ENCODE peak calls at places on chromosomes 1 and 21, in six cellular contexts. One of them, this sample, is unnamed.

GRCh38 chr1:117930484-117930883 is 945 bp downstream of the WDR3 start:
- DNase-seq in K562: peak; percentile 16
- DNase-seq in A549: no peak
- DNase-seq in stomach: no peak
- DNase-seq in upper lobe of left lung: no peak
- DNase-seq in endothelial cell of umbilical vein: peak; percentile 20
- DNase-seq in this sample: no peak

GRCh38 chr1:147539122-147539575 is 2.2 kb upstream of the BCL9 start:
- DNase-seq in stomach: no peak
- DNase-seq in endothelial cell of umbilical vein: peak; percentile 79
- DNase-seq in A549: peak; percentile 85
- DNase-seq in K562: peak; percentile 40
- DNase-seq in upper lobe of left lung: no peak
- DNase-seq in this sample: no peak

GRCh38 chr21:46188226-46189212 is 4.3 kb upstream of the SPATC1L start:
- DNase-seq in endothelial cell of umbilical vein: peak; percentile 83
- DNase-seq in A549: peak; percentile 17
- DNase-seq in upper lobe of left lung: no peak
- DNase-seq in stomach: no peak
- DNase-seq in K562: peak; percentile 92
- DNase-seq in this sample: no peak

GRCh38 chr21:34953950-34954349 is 95.2 kb downstream of the RUNX1 start:
- DNase-seq in endothelial cell of umbilical vein: no peak
- DNase-seq in A549: no peak
- DNase-seq in K562: no peak
- DNase-seq in stomach: no peak
- DNase-seq in upper lobe of left lung: no peak
- DNase-seq in this sample: peak; percentile 23

GRCh38 chr1:91552596-91552995 is 51.9 kb downstream of the CDC7 start:
- DNase-seq in K562: no peak
- DNase-seq in stomach: no peak
- DNase-seq in endothelial cell of umbilical vein: no peak
- DNase-seq in A549: no peak
- DNase-seq in upper lobe of left lung: no peak
- DNase-seq in this sample: no peak

GRCh38 chr1:210647406-210648333 is 319.0 kb downstream of the HHAT start:
- DNase-seq in K562: no peak
- DNase-seq in upper lobe of left lung: no peak
- DNase-seq in A549: no peak
- DNase-seq in stomach: no peak
- DNase-seq in endothelial cell of umbilical vein: no peak
- DNase-seq in this sample: no peak

GRCh38 chr1:159171254-159171687 is at the start of gene CADM3:
- DNase-seq in stomach: no peak
- DNase-seq in K562: no peak
- DNase-seq in A549: no peak
- DNase-seq in upper lobe of left lung: peak; percentile 76
- DNase-seq in endothelial cell of umbilical vein: no peak
- DNase-seq in this sample: no peak

GRCh38 chr1:67650061-67650460 is 34.9 kb upstream of the GADD45A start:
- DNase-seq in endothelial cell of umbilical vein: no peak
- DNase-seq in stomach: no peak
- DNase-seq in upper lobe of left lung: no peak
- DNase-seq in A549: no peak
- DNase-seq in K562: no peak
- DNase-seq in this sample: no peak

GRCh38 chr1:219876798-219877209 is 51.6 kb downstream of the SLC30A10 start:
- DNase-seq in stomach: no peak
- DNase-seq in endothelial cell of umbilical vein: no peak
- DNase-seq in upper lobe of left lung: no peak
- DNase-seq in A549: peak; percentile 36
- DNase-seq in K562: peak; percentile 85
- DNase-seq in this sample: peak; percentile 14

GRCh38 chr1:1168451-1169411 is 4.9 kb upstream of the TTLL10 start:
- DNase-seq in upper lobe of left lung: peak; percentile 77
- DNase-seq in stomach: no peak
- DNase-seq in K562: no peak
- DNase-seq in A549: no peak
- DNase-seq in endothelial cell of umbilical vein: no peak
- DNase-seq in this sample: no peak

GRCh38 chr1:36199934-36200741 is 24.1 kb upstream of the THRAP3 start:
- DNase-seq in stomach: peak; percentile 44
- DNase-seq in endothelial cell of umbilical vein: no peak
- DNase-seq in A549: no peak
- DNase-seq in K562: no peak
- DNase-seq in upper lobe of left lung: no peak
- DNase-seq in this sample: no peak

GRCh38 chr1:23018661-23019093 is 591 bp upstream of the KDM1A start:
- DNase-seq in A549: no peak
- DNase-seq in upper lobe of left lung: no peak
- DNase-seq in K562: peak; percentile 49
- DNase-seq in endothelial cell of umbilical vein: no peak
- DNase-seq in stomach: no peak
- DNase-seq in this sample: no peak

GRCh38 chr1:28735961-28736449 is 735 bp upstream of the YTHDF2 start:
- DNase-seq in K562: no peak
- DNase-seq in upper lobe of left lung: peak; percentile 89
- DNase-seq in endothelial cell of umbilical vein: no peak
- DNase-seq in A549: no peak
- DNase-seq in stomach: no peak
- DNase-seq in this sample: no peak

GRCh38 chr1:200075938-200076546 is 48.5 kb downstream of the NR5A2 start:
- DNase-seq in stomach: no peak
- DNase-seq in A549: peak; percentile 88
- DNase-seq in K562: no peak
- DNase-seq in upper lobe of left lung: no peak
- DNase-seq in endothelial cell of umbilical vein: peak; percentile 99
- DNase-seq in this sample: no peak

GRCh38 chr21:32994305-32994704 is 31.4 kb upstream of the OLIG2 start:
- DNase-seq in upper lobe of left lung: no peak
- DNase-seq in A549: no peak
- DNase-seq in K562: peak; percentile 20
- DNase-seq in stomach: no peak
- DNase-seq in endothelial cell of umbilical vein: peak; percentile 27
- DNase-seq in this sample: peak; percentile 19

GRCh38 chr1:183607322-183607980 is 17.2 kb upstream of the NCF2 start:
- DNase-seq in stomach: no peak
- DNase-seq in K562: no peak
- DNase-seq in upper lobe of left lung: no peak
- DNase-seq in A549: no peak
- DNase-seq in endothelial cell of umbilical vein: no peak
- DNase-seq in this sample: no peak

GRCh38 chr1:183470147-183470960 is 1.9 kb upstream of the SMG7 start:
- DNase-seq in A549: peak; percentile 83
- DNase-seq in K562: peak; percentile 92
- DNase-seq in endothelial cell of umbilical vein: peak; percentile 79
- DNase-seq in stomach: peak; percentile 86
- DNase-seq in upper lobe of left lung: peak; percentile 98
- DNase-seq in this sample: peak; percentile 86

GRCh38 chr1:244801246-244801645 is 34.2 kb upstream of the COX20 start:
- DNase-seq in K562: peak; percentile 62
- DNase-seq in A549: peak; percentile 57
- DNase-seq in upper lobe of left lung: no peak
- DNase-seq in stomach: peak; percentile 43
- DNase-seq in endothelial cell of umbilical vein: peak; percentile 50
- DNase-seq in this sample: peak; percentile 32

DNA sequence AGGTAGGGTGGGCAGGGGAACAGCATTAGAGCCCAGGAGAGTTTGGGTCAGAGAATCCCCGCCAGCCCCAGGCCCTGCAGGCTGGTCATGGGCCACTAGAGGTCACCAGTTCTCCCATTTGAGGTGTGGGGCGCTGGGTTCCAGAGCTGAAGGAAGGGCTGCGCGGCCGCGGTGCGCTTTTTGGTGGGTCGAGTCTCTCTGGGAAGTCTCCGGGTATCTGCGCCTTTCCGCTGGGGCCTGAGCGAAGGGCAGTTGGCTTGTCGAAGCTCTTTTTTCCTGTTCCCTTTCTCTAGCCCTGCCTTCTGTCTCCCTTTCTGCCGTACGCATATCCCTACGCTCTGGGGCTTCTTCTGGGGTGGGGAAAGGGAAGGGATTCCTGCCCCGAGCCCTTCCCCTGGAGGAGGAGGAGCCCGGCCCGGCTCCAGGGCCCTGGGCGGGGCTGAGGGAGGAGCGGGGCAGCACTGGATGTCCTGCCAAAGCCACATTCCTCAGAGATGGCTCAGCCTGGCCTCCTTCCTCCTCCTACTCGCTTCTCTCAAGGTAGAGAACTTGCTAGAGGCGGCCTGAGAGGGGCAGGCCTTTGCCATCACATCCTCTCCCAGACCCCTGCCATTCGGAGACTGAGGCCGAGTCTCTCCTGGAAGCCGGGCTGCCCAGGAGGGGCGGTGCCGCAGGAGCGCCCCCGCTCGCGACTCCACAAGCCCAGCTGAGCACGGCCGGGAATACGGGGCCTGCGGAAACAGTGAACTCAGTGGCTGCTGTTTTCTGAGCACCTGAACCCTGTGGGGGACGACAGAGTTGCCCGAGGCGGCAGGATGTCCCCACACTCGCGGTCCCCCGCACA is 12.0 kb downstream of the ADAMTSL4 start:
- DNase-seq in upper lobe of left lung: peak; percentile 97
- DNase-seq in stomach: peak; percentile 96
- DNase-seq in A549: peak; percentile 97
- DNase-seq in K562: peak; percentile 93
- DNase-seq in endothelial cell of umbilical vein: peak; percentile 99
- DNase-seq in this sample: peak; percentile 90
- TF ChIP-seq POLR2A in upper lobe of left lung: peak; percentile 93
- TF ChIP-seq POLR2A in stomach: peak; percentile 85
- TF ChIP-seq POLR2A in A549: peak; percentile 44
- TF ChIP-seq POLR2A in K562: peak; percentile 48
- TF ChIP-seq POLR2A in endothelial cell of umbilical vein: peak; percentile 75
- TF ChIP-seq POLR2A in this sample: peak; percentile 82

GRCh38 chr21:43726686-43727570 is 8.0 kb downstream of the PDXK start:
- DNase-seq in K562: no peak
- DNase-seq in endothelial cell of umbilical vein: no peak
- DNase-seq in A549: peak; percentile 42
- DNase-seq in stomach: no peak
- DNase-seq in upper lobe of left lung: no peak
- DNase-seq in this sample: no peak
- TF ChIP-seq POLR2A in K562: peak; percentile 34
- TF ChIP-seq POLR2A in endothelial cell of umbilical vein: no peak
- TF ChIP-seq POLR2A in A549: no peak
- TF ChIP-seq POLR2A in stomach: no peak
- TF ChIP-seq POLR2A in upper lobe of left lung: no peak
- TF ChIP-seq POLR2A in this sample: no peak

DNA sequence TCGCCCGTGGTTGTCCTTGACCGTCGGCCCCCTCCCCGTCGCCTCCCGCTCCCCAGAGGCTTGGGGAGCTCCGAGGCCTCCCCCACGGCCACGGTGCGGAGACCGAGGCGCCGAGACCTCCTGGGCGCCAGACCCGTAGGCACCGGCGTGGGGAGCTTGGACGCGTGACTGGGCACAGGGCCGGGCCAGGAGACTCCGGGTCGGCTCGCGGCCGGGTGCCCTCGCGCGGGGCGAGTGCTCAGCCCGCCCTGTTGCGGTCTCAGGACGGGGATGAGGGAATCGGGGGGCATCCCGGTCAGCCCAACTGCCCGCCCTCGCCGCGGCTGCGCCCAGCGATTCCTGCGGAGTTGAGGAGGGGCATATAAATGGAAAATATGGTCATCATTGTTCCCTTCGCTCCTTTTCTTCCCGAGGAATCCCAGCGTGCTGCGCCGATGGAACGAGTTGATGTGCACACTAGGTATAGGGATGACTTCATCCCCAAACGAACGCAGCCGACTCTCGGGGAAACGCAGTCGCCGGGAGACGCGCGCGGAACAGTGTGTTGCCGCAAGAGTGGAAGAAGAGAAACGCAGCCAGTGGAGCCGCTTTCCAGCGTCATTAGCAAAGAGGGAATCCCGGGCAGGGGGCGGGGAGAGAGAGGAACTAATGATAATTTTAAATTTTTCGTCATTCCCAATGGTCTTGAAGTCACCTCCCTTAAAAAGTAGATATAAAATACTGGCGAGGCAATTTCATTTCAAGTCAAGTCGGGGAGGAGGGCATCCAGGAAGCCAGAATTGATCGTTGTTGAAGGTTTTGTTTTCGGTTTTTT is 747 bp upstream of the ENAH start:
- DNase-seq in stomach: peak; percentile 64
- DNase-seq in upper lobe of left lung: peak; percentile 91
- DNase-seq in A549: peak; percentile 75
- DNase-seq in K562: no peak
- DNase-seq in endothelial cell of umbilical vein: peak; percentile 83
- DNase-seq in this sample: no peak
- TF ChIP-seq POLR2A in stomach: peak; percentile 47
- TF ChIP-seq POLR2A in upper lobe of left lung: no peak
- TF ChIP-seq POLR2A in A549: peak; percentile 38
- TF ChIP-seq POLR2A in K562: no peak
- TF ChIP-seq POLR2A in endothelial cell of umbilical vein: peak; percentile 25
- TF ChIP-seq POLR2A in this sample: no peak

DNA sequence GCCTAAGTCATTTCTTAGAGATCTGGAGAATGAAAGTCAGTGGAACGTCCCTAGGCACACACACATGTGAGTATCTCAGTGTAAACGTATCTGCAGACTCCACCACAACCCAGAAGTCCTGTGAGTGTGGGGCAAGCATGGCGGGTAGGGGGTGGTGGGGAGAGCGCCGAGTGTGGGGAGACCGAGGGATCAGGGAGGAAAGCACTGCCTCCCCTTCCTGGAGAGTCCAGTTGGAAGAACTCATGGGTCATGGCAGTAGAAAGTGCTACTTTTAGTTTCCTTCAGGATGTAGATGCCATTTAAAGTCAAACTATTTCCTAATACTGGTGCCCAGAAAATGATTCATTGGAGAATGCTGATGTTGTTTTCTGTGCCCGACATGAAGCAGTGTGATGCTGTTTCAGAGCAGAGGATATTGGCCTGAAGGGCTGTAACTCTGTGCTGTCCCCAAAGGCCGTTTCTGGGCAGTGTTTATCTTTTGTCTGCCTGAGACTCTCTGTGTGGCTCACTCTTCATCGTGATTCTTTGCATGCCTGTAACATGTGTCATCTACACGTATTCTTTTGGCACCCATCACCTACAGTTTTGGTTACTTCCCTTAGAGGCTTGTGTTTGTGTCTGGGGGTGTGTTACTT is 45.7 kb upstream of the TSPAN2 start:
- DNase-seq in stomach: no peak
- DNase-seq in A549: peak; percentile 69
- DNase-seq in endothelial cell of umbilical vein: peak; percentile 12
- DNase-seq in upper lobe of left lung: no peak
- DNase-seq in K562: no peak
- DNase-seq in this sample: no peak
- TF ChIP-seq POLR2A in stomach: no peak
- TF ChIP-seq POLR2A in A549: no peak
- TF ChIP-seq POLR2A in endothelial cell of umbilical vein: no peak
- TF ChIP-seq POLR2A in upper lobe of left lung: no peak
- TF ChIP-seq POLR2A in K562: no peak
- TF ChIP-seq POLR2A in this sample: no peak

GRCh38 chr1:156492591-156493080 is 7.9 kb downstream of the MEF2D start:
- DNase-seq in stomach: no peak
- DNase-seq in K562: peak; percentile 64
- DNase-seq in A549: no peak
- DNase-seq in endothelial cell of umbilical vein: no peak
- DNase-seq in upper lobe of left lung: no peak
- DNase-seq in this sample: peak; percentile 48
- TF ChIP-seq POLR2A in stomach: no peak
- TF ChIP-seq POLR2A in K562: no peak
- TF ChIP-seq POLR2A in A549: no peak
- TF ChIP-seq POLR2A in endothelial cell of umbilical vein: no peak
- TF ChIP-seq POLR2A in upper lobe of left lung: no peak
- TF ChIP-seq POLR2A in this sample: no peak

This sample was measured in erythroblast.